ENCODE peak calls at places on chromosomes 2 and 18, in nine cellular contexts. X, K, W, Z, C, H, U, I and N are unnamed samples.
A peak's percentile ranks its signal among the peaks of the same experiment; 100 is the strongest.

GRCh38 chr2:233990261-233990798 is 60.2 kb upstream of the SPP2 start:
- DNase-seq in I (no peak), Z (no peak), C (no peak), K (no peak), U (no peak), H (no peak), X (no peak), W (no peak), N (no peak)

GRCh38 chr2:227180286-227180685 is 15.9 kb downstream of the COL4A3 start:
- DNase-seq in H (no peak), W (no peak), U (no peak), K (no peak), Z (no peak), X (no peak), I (peak; percentile 63), C (no peak), N (no peak)

GRCh38 chr2:85769236-85769986 is 15.6 kb downstream of the ATOH8 start:
- DNase-seq in I (no peak), W (no peak), Z (no peak), U (no peak), K (peak; percentile 19), H (no peak), X (peak; percentile 17), C (no peak), N (no peak)

GRCh38 chr2:12341215-12341614 is 375.5 kb upstream of the TRIB2 start:
- DNase-seq in U (no peak), Z (no peak), X (no peak), W (no peak), C (no peak), H (no peak), I (no peak), K (no peak), N (no peak)

GRCh38 chr2:106030287-106031268 is 163.5 kb downstream of the UXS1 start:
- DNase-seq in H (peak; percentile 81), U (peak; percentile 81), Z (peak; percentile 55), X (peak; percentile 96), K (no peak), I (no peak), C (peak; percentile 70), W (peak; percentile 80), N (peak; percentile 87)

GRCh38 chr18:74840492-74841167 is 243.0 kb downstream of the ZNF407 start:
- DNase-seq in Z (peak; percentile 81), U (peak; percentile 82), I (no peak), W (no peak), K (no peak), X (peak; percentile 36), C (peak; percentile 64), H (peak; percentile 10), N (no peak)

GRCh38 chr2:242057379-242058040 is 188.0 kb downstream of the RTP5 start:
- DNase-seq in I (peak; percentile 50), Z (no peak), C (no peak), U (no peak), W (no peak), K (no peak), H (no peak), X (no peak), N (no peak)

GRCh38 chr18:715626-716025 is 3.2 kb upstream of the ENOSF1 start:
- DNase-seq in U (peak; percentile 82), C (peak; percentile 60), H (peak; percentile 80), X (peak; percentile 56), K (no peak), I (no peak), W (no peak), Z (peak; percentile 76), N (no peak)

GRCh38 chr2:240586919-240587800 is 626 bp downstream of the CAPN10 start:
- DNase-seq in X (peak; percentile 18), U (no peak), C (no peak), I (no peak), W (peak; percentile 68), K (peak; percentile 64), H (no peak), Z (peak; percentile 28), N (no peak)

DNA sequence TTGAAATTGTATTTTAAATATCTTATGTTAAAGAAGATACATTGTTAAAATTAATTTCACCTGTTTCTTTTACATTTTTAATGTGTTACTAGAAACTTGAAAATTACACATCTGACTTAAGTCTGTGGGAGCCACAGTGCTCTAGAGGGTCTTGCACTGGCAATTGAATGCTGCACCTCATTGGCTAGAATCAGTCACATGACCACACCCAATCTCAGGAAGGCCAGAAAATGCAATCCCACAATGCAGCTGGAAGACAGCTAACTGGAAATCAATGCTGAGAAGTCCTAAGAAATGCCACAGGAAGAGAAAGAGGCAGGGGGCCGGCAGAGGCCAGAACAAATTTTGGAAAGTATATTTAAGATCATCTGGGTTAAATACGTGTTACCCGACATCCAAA is 189.2 kb upstream of the POU3F3 start:
- DNase-seq in Z (no peak), C (no peak), H (no peak), X (no peak), U (no peak), I (no peak), K (no peak), W (no peak), N (no peak)
- H3K4me3 ChIP-seq in Z (no peak overlapping the region), C (no peak overlapping the region), H (no peak overlapping the region), X (no peak overlapping the region), U (no peak overlapping the region), I (no peak overlapping the region), K (no peak overlapping the region), W (no peak overlapping the region), N (no peak overlapping the region)

GRCh38 chr18:22424564-22424963 is 6.8 kb upstream of the CTAGE1 start:
- DNase-seq in Z (no peak), W (no peak), I (no peak), U (no peak), H (no peak), C (no peak), X (no peak), K (no peak), N (no peak)

GRCh38 chr18:22417496-22418188 is at the start of gene CTAGE1:
- DNase-seq in C (no peak), K (no peak), X (no peak), H (no peak), U (peak; percentile 65), W (no peak), I (no peak), Z (no peak), N (no peak)

GRCh38 chr18:22422909-22423548 is 5.3 kb upstream of the CTAGE1 start:
- DNase-seq in U (peak; percentile 87), I (peak; percentile 70), W (no peak), Z (peak; percentile 56), H (peak; percentile 28), C (no peak), K (no peak), X (peak; percentile 84), N (peak; percentile 83)

DNA sequence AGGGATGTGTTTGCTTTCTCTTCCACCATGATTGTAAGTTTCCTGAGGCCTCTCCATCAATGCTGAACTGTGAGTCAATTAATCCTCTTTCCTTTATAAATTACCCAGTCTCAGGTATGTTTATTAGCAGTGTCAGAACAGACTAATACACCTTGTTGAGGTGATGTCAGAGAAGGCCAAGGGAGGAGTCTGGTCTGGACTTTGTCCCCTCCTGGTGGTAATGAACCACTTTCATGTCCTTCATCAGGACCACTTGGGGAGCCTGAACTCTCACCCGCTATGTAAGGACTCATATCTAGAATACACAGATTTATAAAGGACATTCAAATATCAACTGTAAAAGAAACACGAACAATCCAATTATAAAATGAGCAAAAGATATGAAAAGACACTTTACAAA is 2.9 kb upstream of the CTAGE1 start:
- DNase-seq in I (no peak), X (no peak), H (no peak), W (no peak), U (no peak), Z (no peak), K (no peak), C (no peak), N (no peak)
- TF ChIP-seq CTCF in I (no peak), X (no peak), H (no peak), W (no peak), U (no peak), Z (no peak), K (no peak), C (no peak), N (no peak)

GRCh38 chr2:218899147-218899546 is 18.5 kb downstream of the WNT10A start:
- DNase-seq in H (no peak), W (no peak), C (no peak), K (no peak), U (no peak), I (no peak), X (no peak), Z (no peak), N (no peak)

GRCh38 chr2:218897394-218898108 is 16.9 kb downstream of the WNT10A start:
- DNase-seq in W (no peak), I (peak; percentile 44), X (no peak), U (no peak), Z (no peak), K (no peak), H (no peak), C (no peak), N (no peak)

GRCh38 chr2:218895758-218896500 is 15.3 kb downstream of the WNT10A start:
- DNase-seq in I (peak; percentile 54), W (no peak), Z (no peak), X (no peak), K (no peak), C (no peak), H (no peak), U (no peak), N (no peak)

GRCh38 chr2:218896501-218897393 is 16.1 kb downstream of the WNT10A start:
- DNase-seq in H (no peak), Z (peak; percentile 49), C (no peak), K (peak; percentile 76), I (peak; percentile 53), W (peak; percentile 74), X (no peak), U (peak; percentile 31), N (no peak)

DNA sequence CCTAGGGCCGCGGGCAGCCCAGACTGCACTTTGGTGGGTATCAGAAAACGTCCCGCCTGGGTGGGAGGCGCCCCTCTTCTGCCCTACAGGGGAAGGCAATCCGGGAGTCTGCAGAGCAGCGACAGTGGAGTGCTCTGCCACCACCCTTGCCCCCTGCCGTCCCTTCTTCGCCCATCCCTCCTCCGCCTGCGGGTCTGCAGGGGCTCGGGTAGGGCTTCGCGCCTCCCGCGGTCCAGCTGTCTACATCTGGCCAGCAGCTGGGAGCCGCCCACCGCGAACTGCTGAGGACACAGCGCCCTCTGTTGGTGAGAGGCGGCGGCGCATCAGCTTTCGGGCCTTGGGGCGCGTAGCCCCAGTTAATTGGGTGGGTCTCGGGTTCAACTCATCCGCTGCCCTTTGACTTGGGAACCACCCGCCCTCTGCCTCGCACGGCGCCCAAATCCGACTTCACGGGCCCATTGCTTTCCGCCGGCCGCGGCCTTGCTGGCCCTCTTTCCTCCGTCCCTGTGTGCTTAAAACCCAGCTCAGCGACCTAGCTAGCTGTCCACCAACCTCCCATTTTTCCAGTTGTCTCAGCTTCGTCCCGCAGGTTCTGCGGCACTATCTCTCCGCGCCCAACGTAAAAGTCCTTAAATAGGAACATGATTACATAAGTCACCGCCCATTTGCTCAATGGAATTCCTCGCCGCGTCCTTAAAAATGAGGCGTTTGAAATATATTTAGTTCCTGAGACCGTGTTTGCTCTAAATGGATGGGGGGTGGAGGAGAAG is 17.6 kb downstream of the WNT10A start:
- DNase-seq in C (peak; percentile 12), W (peak; percentile 81), X (peak; percentile 43), U (peak; percentile 18), H (no peak), K (peak; percentile 76), I (peak; percentile 73), Z (no peak), N (no peak)
- H3K4me3 ChIP-seq in C (no peak overlapping the region), W (no peak overlapping the region), X (no peak overlapping the region), U (no peak overlapping the region), H (no peak overlapping the region), K (no peak overlapping the region), I (peak overlapping the region; percentile 32), Z (no peak overlapping the region), N (no peak overlapping the region)

DNA sequence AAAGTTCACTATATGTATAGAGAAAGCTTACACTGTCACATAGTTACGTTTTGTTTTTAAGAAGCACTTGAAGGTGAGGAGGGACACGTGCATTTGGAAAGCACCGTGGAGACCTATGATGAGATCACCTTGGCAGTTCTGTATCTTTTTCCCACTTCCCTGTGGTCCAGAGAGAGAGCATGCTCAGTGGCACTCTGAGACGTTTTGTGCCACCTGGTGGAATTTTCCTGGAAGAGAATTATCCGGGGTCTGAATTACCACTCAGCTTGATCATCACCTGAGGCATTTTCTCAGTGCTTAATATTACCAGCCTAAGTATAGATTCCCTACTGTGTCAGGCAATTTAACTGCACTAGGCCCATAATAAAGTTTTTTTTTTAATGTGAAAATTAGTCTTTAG is 469.4 kb upstream of the SMIM21 start:
- DNase-seq in K (no peak), Z (peak; percentile 46), U (no peak), H (no peak), C (no peak), W (peak; percentile 64), I (no peak), X (no peak), N (peak; percentile 27)
- TF ChIP-seq CTCF in K (no peak), Z (no peak), U (no peak), H (no peak), C (no peak), W (peak; percentile 60), I (no peak), X (no peak), N (peak; percentile 68)